ENCODE peak calls at places on chromosomes 7 and 10, in five cellular contexts. N is choroid plexus epithelial cell, X is cardiac muscle cell, A is neural progenitor cell, E is endothelial cell. G is an unnamed sample.
A peak's percentile ranks its signal among the peaks of the same experiment; 100 is the strongest.

GRCh38 chr7:88927-89921 is 103.1 kb upstream of the FAM20C start:
- DNase-seq in N (peak; percentile 93), X (peak; percentile 94), A (no peak), E (no peak), G (no peak)

GRCh38 chr7:140349172-140349771 is 49.1 kb downstream of the SLC37A3 start:
- DNase-seq in N (peak; percentile 35), X (peak; percentile 50), A (peak; percentile 59), E (peak; percentile 26), G (no peak)

GRCh38 chr7:28028471-28028870 is 152.1 kb downstream of the JAZF1 start:
- DNase-seq in N (no peak), X (no peak), A (no peak), E (no peak), G (no peak)

GRCh38 chr10:95208702-95209391 is 14.8 kb downstream of the ACSM6 start:
- DNase-seq in N (peak; percentile 33), X (peak; percentile 26), A (no peak), E (no peak), G (no peak)

GRCh38 chr7:20964214-20964613 is 177.5 kb upstream of the SP8 start:
- DNase-seq in N (no peak), X (no peak), A (no peak), E (no peak), G (no peak)

GRCh38 chr7:4670791-4671190 is 11.3 kb upstream of the FOXK1 start:
- DNase-seq in N (no peak), X (no peak), A (no peak), E (no peak), G (no peak)

GRCh38 chr10:48449501-48450232 is 143.2 kb downstream of the MAPK8 start:
- DNase-seq in N (no peak), X (no peak), A (no peak), E (no peak), G (no peak)

GRCh38 chr10:22103701-22104100 is 100.2 kb upstream of the DNAJC1 start:
- DNase-seq in N (peak; percentile 47), X (peak; percentile 30), A (peak; percentile 13), E (no peak), G (no peak)

GRCh38 chr10:14545827-14546226 is 215.1 kb upstream of the FRMD4A start:
- DNase-seq in N (peak; percentile 90), X (peak; percentile 59), A (no peak), E (no peak), G (no peak)

GRCh38 chr7:100515072-100515532 is 23.9 kb upstream of the AGFG2 start:
- DNase-seq in N (peak; percentile 56), X (peak; percentile 77), A (no peak), E (no peak), G (no peak)

GRCh38 chr10:4306871-4307270 is 519.1 kb upstream of the AKR1E2 start:
- DNase-seq in N (no peak), X (peak; percentile 36), A (no peak), E (no peak), G (no peak)

GRCh38 chr7:125551008-125551407 is 621.4 kb upstream of the POT1 start:
- DNase-seq in N (no peak), X (no peak), A (peak; percentile 3), E (no peak), G (no peak)

GRCh38 chr10:21975378-21975990 is 28.0 kb downstream of the DNAJC1 start:
- DNase-seq in N (no peak), X (no peak), A (peak; percentile 78), E (no peak), G (no peak)

GRCh38 chr10:88477343-88478085 is 105.6 kb downstream of the RNLS start:
- DNase-seq in N (peak; percentile 67), X (no peak), A (no peak), E (no peak), G (no peak)

GRCh38 chr10:36636285-36636839 is 489.0 kb upstream of the ANKRD30A start:
- DNase-seq in N (no peak), X (no peak), A (no peak), E (no peak), G (no peak)

GRCh38 chr7:83502636-83503035 is 146.3 kb downstream of the SEMA3E start:
- DNase-seq in N (peak; percentile 1), X (peak; percentile 52), A (no peak), E (no peak), G (no peak)

GRCh38 chr10:113071446-113071845 is 121.4 kb downstream of the TCF7L2 start:
- DNase-seq in N (no peak), X (peak; percentile 73), A (no peak), E (no peak), G (no peak)

GRCh38 chr10:60518745-60519144 is 129.1 kb upstream of the ANK3 start:
- DNase-seq in N (no peak), X (no peak), A (no peak), E (no peak), G (no peak)

GRCh38 chr10:60521974-60522405 is 132.3 kb upstream of the ANK3 start:
- DNase-seq in N (peak; percentile 39), X (peak; percentile 70), A (peak; percentile 35), E (peak; percentile 15), G (peak; percentile 4)

GRCh38 chr10:60524541-60524940 is 134.9 kb upstream of the ANK3 start:
- DNase-seq in N (peak; percentile 92), X (peak; percentile 55), A (no peak), E (no peak), G (no peak)

GRCh38 chr10:60526024-60526585 is 136.4 kb upstream of the ANK3 start:
- DNase-seq in N (peak; percentile 47), X (no peak), A (no peak), E (no peak), G (no peak)

DNA sequence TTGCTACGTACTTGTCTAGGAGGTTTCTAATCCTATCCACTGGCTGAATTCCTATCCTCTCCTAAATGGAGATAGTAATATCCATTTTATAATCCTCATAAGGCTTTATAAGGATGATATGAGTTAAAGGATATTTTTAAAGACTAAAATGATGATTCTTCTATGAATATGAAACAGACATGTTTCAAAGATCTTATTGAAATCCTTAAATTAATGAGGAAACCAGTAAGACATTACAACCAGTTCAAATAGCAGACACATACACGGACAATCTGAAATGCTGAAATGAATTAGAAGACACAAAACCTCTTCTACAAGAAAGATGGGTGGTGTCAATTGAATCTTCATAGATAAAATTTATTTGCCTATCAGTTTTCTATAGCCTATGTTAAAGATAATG is 132.9 kb upstream of the ANK3 start:
- DNase-seq in N (no peak), X (no peak), A (no peak), E (no peak), G (no peak)
- TF ChIP-seq CTCF in N (no peak), X (no peak), A (no peak), E (no peak), G (no peak)

DNA sequence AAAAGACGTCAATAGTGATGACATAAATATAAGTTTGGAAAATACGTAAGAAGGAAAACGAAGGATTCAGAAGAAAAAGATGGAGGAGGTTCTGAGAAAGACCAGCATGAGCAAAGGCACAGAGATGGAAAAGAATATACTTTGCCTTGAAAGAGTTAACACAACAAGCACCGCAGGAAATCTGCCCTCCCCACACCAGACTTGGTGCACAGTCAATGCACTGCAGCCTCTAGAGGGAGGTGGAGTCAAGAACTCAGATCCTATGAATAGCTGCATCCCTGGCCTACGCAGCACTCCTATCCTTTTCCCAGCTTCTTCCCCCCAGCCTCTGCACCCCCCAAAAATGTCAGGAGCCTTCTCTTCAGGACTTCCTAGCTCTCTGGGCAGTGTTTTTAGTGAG is 1370.6 kb upstream of the LRRTM3 start:
- DNase-seq in N (no peak), X (no peak), A (peak; percentile 12), E (no peak), G (no peak)
- TF ChIP-seq CTCF in N (no peak), X (no peak), A (no peak), E (no peak), G (no peak)

GRCh38 chr7:51062222-51062987 is 254.2 kb downstream of the COBL start:
- DNase-seq in N (no peak), X (no peak), A (peak; percentile 41), E (no peak), G (no peak)

GRCh38 chr7:51058764-51059163 is 257.8 kb downstream of the COBL start:
- DNase-seq in N (no peak), X (no peak), A (no peak), E (no peak), G (no peak)

GRCh38 chr7:51064688-51065087 is 251.9 kb downstream of the COBL start:
- DNase-seq in N (no peak), X (no peak), A (no peak), E (no peak), G (no peak)

GRCh38 chr7:51059493-51059892 is 257.1 kb downstream of the COBL start:
- DNase-seq in N (no peak), X (no peak), A (no peak), E (no peak), G (no peak)

DNA sequence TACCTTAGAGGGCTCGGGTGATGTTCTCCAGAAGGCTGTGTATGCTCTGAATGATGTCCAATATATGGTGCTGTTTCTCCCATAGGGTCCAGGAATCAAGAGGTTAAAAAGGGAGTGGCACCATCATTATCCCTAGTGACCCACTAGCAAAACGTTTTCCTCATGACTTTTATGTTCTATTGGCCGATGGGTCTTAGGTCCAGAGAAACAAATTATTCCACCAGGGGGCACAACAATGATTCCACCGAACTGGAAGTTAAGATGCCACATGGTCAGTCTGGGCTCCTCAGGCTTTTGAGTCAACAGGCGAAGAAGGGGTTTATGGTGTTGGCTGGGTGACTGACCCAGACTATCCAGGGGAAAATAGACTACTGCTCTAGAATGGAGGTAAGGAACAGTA is 256.1 kb downstream of the COBL start:
- DNase-seq in N (no peak), X (no peak), A (no peak), E (no peak), G (no peak)
- TF ChIP-seq CTCF in N (peak; percentile 13), X (no peak), A (peak; percentile 5), E (peak; percentile 40), G (no peak)

GRCh38 chr7:44998153-44998871 is 1.7 kb upstream of the CCM2 start:
- DNase-seq in N (no peak), X (no peak), A (no peak), E (no peak), G (no peak)

GRCh38 chr7:45000096-45001032 is at the start of gene CCM2:
- DNase-seq in N (peak; percentile 31), X (peak; percentile 72), A (peak; percentile 80), E (peak; percentile 69), G (no peak)

GRCh38 chr7:45001138-45001694 is 1.2 kb downstream of the CCM2 start:
- DNase-seq in N (no peak), X (no peak), A (peak; percentile 46), E (no peak), G (no peak)

GRCh38 chr7:45001826-45002225 is 1.8 kb downstream of the CCM2 start:
- DNase-seq in N (no peak), X (no peak), A (no peak), E (no peak), G (no peak)

DNA sequence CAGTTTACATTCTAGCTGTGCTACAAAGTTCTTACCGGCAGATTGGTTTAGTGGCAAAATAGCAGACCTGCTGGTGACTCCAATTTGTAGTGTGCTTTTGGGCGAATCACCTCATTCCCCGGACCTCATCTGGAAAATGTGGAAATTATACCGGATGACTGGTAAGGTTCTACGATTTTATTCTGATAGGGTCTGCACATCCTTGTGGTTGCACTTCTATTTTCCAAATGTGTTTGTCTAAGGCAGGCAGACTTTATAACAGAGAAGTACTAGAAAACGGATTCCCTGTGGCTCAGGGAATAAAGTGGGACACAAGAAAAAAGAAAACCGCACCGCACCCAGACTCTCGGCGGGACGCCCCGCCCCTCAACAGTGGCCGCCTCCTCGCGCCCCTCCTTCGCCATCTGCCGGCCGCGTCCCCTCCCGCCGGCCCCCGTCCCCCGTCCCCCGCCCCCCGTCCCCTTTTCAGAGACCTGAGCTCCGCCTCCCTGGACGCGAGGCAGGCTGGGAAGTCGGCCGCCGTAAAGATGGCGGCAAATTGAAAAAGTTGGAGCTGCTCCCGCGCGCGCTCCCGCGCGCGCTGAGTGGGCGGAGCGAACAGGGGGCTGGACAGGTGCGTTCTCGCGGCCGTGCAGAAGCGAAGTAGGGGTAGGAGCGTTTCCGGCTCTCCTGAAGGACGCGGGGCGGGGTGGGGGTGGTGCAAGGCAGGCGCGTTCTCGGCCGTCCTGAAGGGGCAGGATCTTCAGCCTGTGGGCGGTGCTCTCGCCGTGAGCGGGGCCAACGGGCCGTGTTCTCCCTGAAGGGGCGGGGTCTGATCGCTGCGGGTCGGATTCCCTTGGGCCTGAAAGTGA is 531 bp upstream of the CCM2 start:
- DNase-seq in N (peak; percentile 100), X (peak; percentile 100), A (peak; percentile 99), E (peak; percentile 99), G (peak; percentile 99)
- TF ChIP-seq CTCF in N (peak; percentile 12), X (no peak), A (no peak), E (no peak), G (no peak)

G was measured in nephron progenitor cell.